ENCODE peak calls at places on chromosome 18, in four cellular contexts. M is A549, W is BJ, I is heart right ventricle. Q is an unnamed sample.

GRCh38 chr18:59912007-59912550 is 12.3 kb downstream of the PMAIP1 start:
- DNase-seq in W (no peak), M (no peak), I (no peak), Q (no peak)

GRCh38 chr18:35174093-35174731 is 66.6 kb upstream of the ZNF397 start:
- DNase-seq in W (no peak), M (no peak), I (no peak), Q (no peak)

GRCh38 chr18:74579704-74580103 is 18.0 kb upstream of the ZNF407 start:
- DNase-seq in M (no peak), I (no peak), W (no peak), Q (no peak)

GRCh38 chr18:48061781-48062570 is 131.5 kb upstream of the SMAD2 start:
- DNase-seq in M (no peak), W (no peak), I (no peak), Q (no peak)

GRCh38 chr18:8987250-8987649 is 115.2 kb upstream of the NDUFV2 start:
- DNase-seq in I (no peak), W (no peak), M (no peak), Q (no peak)

GRCh38 chr18:79935098-79935480 is 16.4 kb downstream of the SLC66A2 start:
- DNase-seq in I (no peak), M (no peak), W (no peak), Q (no peak)

GRCh38 chr18:57146956-57147636 is at the start of gene BOD1L2:
- DNase-seq in W (no peak), I (no peak), M (no peak), Q (no peak)

GRCh38 chr18:55447672-55448018 is 140.3 kb downstream of the TCF4 start:
- DNase-seq in W (no peak), I (no peak), M (no peak), Q (no peak)

GRCh38 chr18:8625693-8626092 is 16.5 kb downstream of the RAB12 start:
- DNase-seq in W (no peak), M (no peak), I (no peak), Q (peak; percentile 40)

GRCh38 chr18:26548144-26549102 is at the start of gene KCTD1:
- DNase-seq in M (peak; percentile 74), W (no peak), I (peak; percentile 77), Q (peak; percentile 81)

GRCh38 chr18:74179623-74180199 is 31.4 kb downstream of the TIMM21 start:
- DNase-seq in I (no peak), W (no peak), M (no peak), Q (no peak)

GRCh38 chr18:8468911-8469310 is 140.3 kb upstream of the RAB12 start:
- DNase-seq in W (no peak), I (peak; percentile 18), M (no peak), Q (no peak)

GRCh38 chr18:48819781-48820482 is 130.8 kb downstream of the SMAD7 start:
- DNase-seq in M (no peak), W (no peak), I (peak; percentile 1), Q (no peak)

GRCh38 chr18:8458546-8459215 is 150.6 kb upstream of the RAB12 start:
- DNase-seq in W (no peak), I (no peak), M (no peak), Q (no peak)

GRCh38 chr18:58590827-58591226 is 38.1 kb downstream of the ALPK2 start:
- DNase-seq in I (no peak), W (no peak), M (no peak), Q (no peak)

GRCh38 chr18:32372381-32373061 is 98.2 kb downstream of the GAREM1 start:
- DNase-seq in W (no peak), I (no peak), M (peak; percentile 8), Q (no peak)

GRCh38 chr18:8765692-8766463 is 60.5 kb downstream of the MTCL1 start:
- DNase-seq in I (no peak), M (no peak), W (no peak), Q (no peak)

GRCh38 chr18:60861575-60861974 is 471.7 kb upstream of the CDH20 start:
- DNase-seq in I (no peak), W (no peak), M (no peak), Q (no peak)

GRCh38 chr18:50665519-50665918 is 105.6 kb downstream of the MAPK4 start:
- DNase-seq in M (no peak), I (peak; percentile 65), W (no peak), Q (no peak)

GRCh38 chr18:63363951-63364350 is 3.1 kb downstream of the KDSR start:
- DNase-seq in M (no peak), I (no peak), W (no peak), Q (no peak)

GRCh38 chr18:71040161-71040560 is 751.3 kb downstream of the SOCS6 start:
- DNase-seq in I (no peak), W (no peak), M (no peak), Q (no peak)

GRCh38 chr18:55136864-55137263 is 177.6 kb upstream of the CCDC68 start:
- DNase-seq in I (no peak), W (no peak), M (no peak), Q (no peak)

GRCh38 chr18:5515007-5515744 is 28.6 kb downstream of the EPB41L3 start:
- DNase-seq in W (no peak), M (no peak), I (no peak), Q (no peak)

GRCh38 chr18:44935455-44935854 is 254.8 kb downstream of the SETBP1 start:
- DNase-seq in M (no peak), I (no peak), W (no peak), Q (no peak)

GRCh38 chr18:74328196-74328595 is 12.6 kb downstream of the C18orf63 start:
- DNase-seq in M (no peak), W (peak; percentile 14), I (no peak), Q (no peak)

GRCh38 chr18:9838144-9838877 is 47.5 kb upstream of the TXNDC2 start:
- DNase-seq in I (peak; percentile 55), M (no peak), W (no peak), Q (no peak)

GRCh38 chr18:64203295-64203694 is 54.4 kb upstream of the LINC00305 start:
- DNase-seq in M (no peak), I (no peak), W (no peak), Q (no peak)

GRCh38 chr18:79698668-79699335 is 19.2 kb downstream of the CTDP1 start:
- DNase-seq in I (no peak), W (no peak), M (no peak), Q (no peak)

GRCh38 chr18:48222118-48222517 is 187.1 kb downstream of the ZBTB7C start:
- DNase-seq in W (no peak), I (peak; percentile 69), M (no peak), Q (peak; percentile 61)

GRCh38 chr18:56661414-56662101 is 10.4 kb downstream of the WDR7 start:
- DNase-seq in W (no peak), I (no peak), M (no peak), Q (no peak)

GRCh38 chr18:5296706-5297320 is 1.3 kb upstream of the ZBTB14 start:
- DNase-seq in W (no peak), I (peak; percentile 83), M (peak; percentile 38), Q (peak; percentile 91)

GRCh38 chr18:33839452-33840225 is 261.6 kb downstream of the ASXL3 start:
- DNase-seq in W (no peak), M (peak; percentile 1), I (no peak), Q (no peak)

GRCh38 chr18:28248653-28249052 is 71.7 kb upstream of the CDH2 start:
- DNase-seq in W (no peak), M (no peak), I (no peak), Q (no peak)

GRCh38 chr18:69400253-69400975 is at the start of gene DOK6:
- DNase-seq in M (peak; percentile 12), W (peak; percentile 15), I (peak; percentile 64), Q (peak; percentile 87)

GRCh38 chr18:69399253-69399652 is 1.4 kb upstream of the DOK6 start:
- DNase-seq in I (no peak), M (no peak), W (no peak), Q (no peak)

GRCh38 chr18:69402219-69402989 is 1.7 kb downstream of the DOK6 start:
- DNase-seq in W (no peak), I (no peak), M (no peak), Q (peak; percentile 28)

GRCh38 chr18:69400976-69401474 is 337 bp downstream of the DOK6 start:
- DNase-seq in W (no peak), I (peak; percentile 7), M (peak; percentile 2), Q (no peak)

GRCh38 chr18:69401475-69402218 is 959 bp downstream of the DOK6 start:
- DNase-seq in M (peak; percentile 2), I (peak; percentile 9), W (no peak), Q (peak; percentile 85)
- H3K4me3 ChIP-seq in M (peak overlapping the region; percentile 49), I (peak overlapping the region; percentile 41), W (peak overlapping the region; percentile 37), Q (peak overlapping the region; percentile 58)

DNA sequence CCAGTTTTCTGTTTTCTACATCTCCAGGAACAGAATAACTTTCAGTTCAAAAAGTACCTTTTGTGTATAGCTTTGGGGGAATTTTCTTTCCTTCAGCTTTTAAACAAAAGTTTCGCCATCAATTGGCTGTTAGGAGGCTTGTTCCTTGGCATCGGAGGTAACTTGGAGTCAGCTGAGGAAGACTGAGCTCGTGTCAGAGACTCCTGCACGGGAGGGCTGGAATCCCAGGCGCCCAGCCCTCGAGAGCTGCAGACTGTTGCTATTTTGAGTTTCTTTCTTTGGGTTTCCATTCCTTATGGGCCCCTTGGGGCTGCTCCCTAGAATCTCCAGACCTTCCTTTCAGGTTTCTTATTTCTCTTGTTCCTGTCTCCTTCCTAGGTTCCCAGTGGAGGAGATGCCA is 8.1 kb downstream of the EMILIN2 start:
- DNase-seq in W (no peak), M (no peak), I (no peak), Q (no peak)
- H3K4me3 ChIP-seq in W (no peak overlapping the region), M (no peak overlapping the region), I (no peak overlapping the region), Q (no peak overlapping the region)

GRCh38 chr18:69982417-69982816 is 34.7 kb upstream of the CD226 start:
- DNase-seq in M (no peak), I (no peak), W (no peak), Q (no peak)

GRCh38 chr18:69980509-69980908 is 32.8 kb upstream of the CD226 start:
- DNase-seq in W (no peak), M (no peak), I (no peak), Q (no peak)

GRCh38 chr18:69978743-69979715 is 31.4 kb upstream of the CD226 start:
- DNase-seq in W (no peak), M (no peak), I (no peak), Q (no peak)

GRCh38 chr18:69981948-69982347 is 34.3 kb upstream of the CD226 start:
- DNase-seq in M (no peak), W (no peak), I (no peak), Q (no peak)

DNA sequence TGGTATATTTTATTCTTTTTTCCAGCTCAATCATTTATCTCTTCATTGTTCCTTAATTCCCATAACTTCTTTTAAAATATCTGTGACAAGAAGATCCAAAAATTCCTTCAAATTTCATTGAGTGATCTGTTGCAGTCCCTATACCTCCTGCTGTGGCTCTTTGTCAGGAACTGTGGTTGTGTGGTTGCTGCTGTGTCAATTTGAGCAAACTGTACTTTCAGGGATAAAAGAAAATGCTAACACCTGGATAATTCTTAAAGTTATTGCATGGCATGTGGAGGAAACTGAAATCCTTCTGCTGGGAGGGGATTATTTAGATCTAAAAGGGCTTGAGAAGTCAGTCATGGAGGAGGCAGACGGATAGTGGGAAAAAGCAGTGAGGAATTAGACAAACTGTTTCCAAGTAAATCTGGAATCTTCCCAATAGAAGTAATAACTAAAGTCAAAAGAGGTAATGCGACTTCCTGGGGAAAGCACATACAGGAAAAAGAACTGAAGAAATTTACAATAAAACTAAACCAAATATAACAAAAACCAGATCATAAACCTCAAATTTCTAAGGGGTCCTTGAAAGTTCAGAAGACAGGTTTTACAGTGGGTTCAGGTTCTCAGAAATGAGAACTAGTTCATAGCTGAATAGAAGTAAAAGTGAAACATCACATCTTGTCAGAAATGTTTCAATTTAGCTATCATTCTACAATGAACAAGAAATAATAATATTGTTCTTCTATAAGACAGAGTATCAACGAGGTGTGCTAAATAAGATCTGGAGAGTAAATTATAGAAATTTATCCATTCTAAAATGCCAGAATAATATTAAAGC is 33.5 kb upstream of the CD226 start:
- DNase-seq in I (no peak), M (no peak), W (no peak), Q (no peak)
- H3K4me3 ChIP-seq in I (no peak overlapping the region), M (no peak overlapping the region), W (no peak overlapping the region), Q (no peak overlapping the region)

GRCh38 chr18:76895498-76895897 is 73.1 kb downstream of the ZNF236 start:
- DNase-seq in I (no peak), W (no peak), M (no peak), Q (no peak)
- H3K4me3 ChIP-seq in I (no peak overlapping the region), W (no peak overlapping the region), M (no peak overlapping the region), Q (no peak overlapping the region)

Q was measured in upper lobe of left lung.